ENCODE peak calls at places on chromosomes 5 and 9, in seven cellular contexts. Q, W, P, A, T, R and V are unnamed samples.

GRCh38 chr5:120454094-120454798 is 9.9 kb upstream of the PRR16 start:
- DNase-seq in P (no peak), A (peak; percentile 65), W (no peak), R (no peak), Q (no peak), T (peak; percentile 83), V (peak; percentile 72)

GRCh38 chr5:167511-167910 is 23.8 kb upstream of the LRRC14B start:
- DNase-seq in A (no peak), Q (no peak), P (no peak), T (peak; percentile 14), R (no peak), W (no peak), V (no peak)

GRCh38 chr9:91951944-91952520 is 2.0 kb upstream of the ROR2 start:
- DNase-seq in P (no peak), T (peak; percentile 41), Q (no peak), R (no peak), W (no peak), A (peak; percentile 15), V (no peak)

GRCh38 chr9:94084314-94084713 is at the start of gene PTPDC1:
- DNase-seq in R (no peak), P (no peak), T (peak; percentile 89), W (peak; percentile 39), Q (no peak), A (peak; percentile 18), V (peak; percentile 30)

GRCh38 chr5:95711501-95712346 is 19.4 kb upstream of the RHOBTB3 start:
- DNase-seq in Q (no peak), P (no peak), T (no peak), R (no peak), W (no peak), A (no peak), V (no peak)

GRCh38 chr5:84573017-84573712 is 188.5 kb upstream of the EDIL3 start:
- DNase-seq in A (no peak), T (no peak), W (no peak), Q (no peak), P (no peak), R (no peak), V (no peak)

GRCh38 chr5:128701301-128701700 is 163.3 kb upstream of the FBN2 start:
- DNase-seq in R (no peak), W (no peak), T (no peak), A (no peak), Q (no peak), P (no peak), V (no peak)

GRCh38 chr5:150035139-150035893 is 34.8 kb downstream of the HMGXB3 start:
- DNase-seq in R (no peak), T (no peak), A (no peak), Q (peak; percentile 72), P (no peak), W (no peak), V (no peak)

GRCh38 chr9:131732061-131732526 is 7.8 kb downstream of the RAPGEF1 start:
- DNase-seq in W (no peak), A (peak; percentile 97), P (no peak), R (no peak), Q (no peak), T (peak; percentile 78), V (peak; percentile 72)

GRCh38 chr9:120778758-120779157 is 14.5 kb downstream of the FBXW2 start:
- DNase-seq in W (no peak), Q (no peak), A (peak; percentile 86), R (no peak), P (no peak), T (no peak), V (no peak)

GRCh38 chr5:56947052-56947451 is 4.9 kb downstream of the MIER3 start:
- DNase-seq in R (no peak), A (no peak), Q (no peak), P (no peak), W (no peak), T (no peak), V (no peak)
- TF ChIP-seq CTCF in R (no peak), A (no peak), Q (no peak), P (no peak), W (no peak), T (no peak), V (no peak)

DNA sequence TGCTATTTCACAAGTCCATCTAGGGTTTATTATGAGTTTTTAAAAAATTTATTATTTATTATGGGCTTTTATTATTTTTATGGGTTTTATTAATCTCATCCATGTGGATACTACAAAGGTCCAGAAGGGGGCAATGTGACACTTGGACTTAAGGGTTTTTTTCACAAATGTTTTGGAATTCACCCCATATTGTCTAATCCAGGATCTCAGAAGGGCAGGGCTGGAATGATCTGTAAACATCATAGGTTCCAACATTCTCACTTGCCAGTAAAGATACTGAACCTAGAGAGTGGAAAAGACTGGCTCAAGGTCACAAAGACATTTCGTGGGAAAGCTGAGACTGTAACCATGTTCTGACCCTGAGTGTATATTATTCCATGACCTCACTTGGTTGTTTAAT is 35.6 kb downstream of the NIM1K start:
- DNase-seq in W (no peak), R (peak; percentile 60), T (peak; percentile 64), Q (peak; percentile 20), P (no peak), A (peak; percentile 59), V (peak; percentile 43)
- TF ChIP-seq CTCF in W (peak; percentile 64), R (peak; percentile 70), T (peak; percentile 67), Q (peak; percentile 74), P (peak; percentile 57), A (peak; percentile 53), V (peak; percentile 83)

GRCh38 chr9:135961811-135962695 is 880 bp upstream of the UBAC1 start:
- DNase-seq in W (no peak), A (peak; percentile 22), P (no peak), Q (no peak), T (no peak), R (no peak), V (no peak)

GRCh38 chr9:135960328-135961276 is 571 bp downstream of the UBAC1 start:
- DNase-seq in T (no peak), A (no peak), P (peak; percentile 39), R (peak; percentile 52), W (peak; percentile 26), Q (no peak), V (no peak)

GRCh38 chr9:135962696-135963307 is 1.6 kb upstream of the UBAC1 start:
- DNase-seq in W (no peak), A (no peak), Q (no peak), P (no peak), T (no peak), R (no peak), V (no peak)

GRCh38 chr9:135959814-135960213 is 1.4 kb downstream of the UBAC1 start:
- DNase-seq in W (no peak), A (no peak), T (no peak), Q (no peak), P (no peak), R (no peak), V (no peak)

GRCh38 chr9:135961277-135961705 is at the start of gene UBAC1:
- DNase-seq in Q (peak; percentile 97), A (peak; percentile 97), P (peak; percentile 88), W (peak; percentile 86), T (peak; percentile 94), R (peak; percentile 99), V (peak; percentile 91)
- TF ChIP-seq CTCF in Q (peak; percentile 9), A (peak; percentile 22), P (peak; percentile 46), W (peak; percentile 44), T (peak; percentile 55), R (peak; percentile 29), V (peak; percentile 65)

GRCh38 chr9:116152941-116153764 is 438 bp upstream of the PAPPA start:
- DNase-seq in T (peak; percentile 85), Q (no peak), A (peak; percentile 41), W (no peak), R (peak; percentile 76), P (no peak), V (peak; percentile 56)

GRCh38 chr9:116151199-116151598 is 2.4 kb upstream of the PAPPA start:
- DNase-seq in P (no peak), T (no peak), A (no peak), Q (no peak), R (no peak), W (no peak), V (no peak)

GRCh38 chr9:116151966-116152381 is 1.6 kb upstream of the PAPPA start:
- DNase-seq in T (peak; percentile 94), W (no peak), Q (no peak), R (peak; percentile 63), P (no peak), A (peak; percentile 35), V (peak; percentile 90)

GRCh38 chr9:116153765-116154333 is at the start of gene PAPPA:
- DNase-seq in W (no peak), Q (no peak), T (no peak), P (no peak), A (no peak), R (no peak), V (no peak)

GRCh38 chr9:116152390-116152789 is 1.2 kb upstream of the PAPPA start:
- DNase-seq in P (no peak), A (peak; percentile 31), W (no peak), R (no peak), Q (no peak), T (peak; percentile 70), V (peak; percentile 67)
- TF ChIP-seq CTCF in P (peak; percentile 48), A (peak; percentile 11), W (peak; percentile 54), R (peak; percentile 59), Q (peak; percentile 63), T (peak; percentile 48), V (peak; percentile 79)

DNA sequence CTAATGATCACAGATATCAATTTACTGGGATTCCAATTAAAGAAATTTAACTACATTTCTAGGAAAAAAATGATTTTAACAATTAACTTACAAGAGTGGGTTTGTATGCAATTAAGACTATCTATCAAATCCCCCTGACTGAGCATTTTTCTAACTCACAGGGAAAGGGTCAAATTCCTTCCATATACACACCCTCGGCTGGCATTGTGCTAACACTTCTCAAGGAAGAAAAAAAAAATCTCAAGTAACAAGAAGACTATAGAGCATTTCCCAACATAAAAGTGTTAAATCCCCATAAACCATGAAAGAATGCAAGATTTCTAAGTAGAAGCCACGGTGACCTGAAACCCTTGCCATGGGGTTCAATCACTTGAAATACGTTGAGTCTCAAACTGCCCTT is 368.8 kb downstream of the GLIS3 start:
- DNase-seq in P (no peak), R (no peak), Q (no peak), T (no peak), W (no peak), A (no peak), V (no peak)
- TF ChIP-seq CTCF in P (no peak), R (no peak), Q (no peak), T (no peak), W (no peak), A (no peak), V (no peak)

GRCh38 chr5:152723482-152723881 is 318.4 kb upstream of the NMUR2 start:
- DNase-seq in W (no peak), R (no peak), T (no peak), Q (no peak), P (no peak), A (no peak), V (no peak)
- TF ChIP-seq CTCF in W (no peak), R (no peak), T (no peak), Q (peak; percentile 39), P (no peak), A (no peak), V (no peak)